ENCODE peak calls at places on chromosomes 4 and X, in ten cellular contexts. M, T, N, O, I, D, H, L, X and Q are unnamed samples.

GRCh38 chr4:92270908-92271307 is 32.9 kb upstream of the GRID2 start:
- DNase-seq in M (no peak), T (peak; percentile 74), N (no peak), O (no peak), I (no peak), D (peak; percentile 8), H (no peak), L (peak; percentile 11), X (peak; percentile 10), Q (no peak)

GRCh38 chr4:54585321-54586000 is 72.3 kb upstream of the KIT start:
- DNase-seq in M (no peak), T (no peak), N (no peak), O (no peak), I (peak; percentile 34), D (peak; percentile 43), H (no peak), L (no peak), X (no peak), Q (no peak)

GRCh38 chr4:55359397-55359916 is 13.4 kb downstream of the SRD5A3 start:
- DNase-seq in M (no peak), T (no peak), N (no peak), O (no peak), I (peak; percentile 38), D (no peak), H (no peak), L (no peak), X (no peak), Q (no peak)

GRCh38 chrX:132786217-132786616 is 172.2 kb downstream of the HS6ST2 start:
- DNase-seq in M (no peak), T (no peak), N (no peak), O (no peak), I (peak; percentile 21), D (peak; percentile 13), H (no peak), L (no peak), X (no peak), Q (no peak)

GRCh38 chr4:40515398-40516293 is 114.0 kb downstream of the RBM47 start:
- DNase-seq in M (peak; percentile 40), T (peak; percentile 54), N (peak; percentile 86), O (no peak), I (no peak), D (peak; percentile 29), H (peak; percentile 31), L (no peak), X (no peak), Q (no peak)

GRCh38 chr4:140335076-140335475 is 38.4 kb upstream of the SCOC start:
- DNase-seq in M (no peak), T (no peak), N (no peak), O (no peak), I (peak; percentile 10), D (no peak), H (no peak), L (no peak), X (no peak), Q (no peak)

GRCh38 chrX:14356401-14356800 is 172.9 kb upstream of the GLRA2 start:
- DNase-seq in M (no peak), T (no peak), N (no peak), O (no peak), I (no peak), D (peak; percentile 59), H (no peak), L (no peak), X (no peak), Q (no peak)

GRCh38 chr4:185520119-185520518 is 15.2 kb downstream of the PDLIM3 start:
- DNase-seq in M (no peak), T (no peak), N (no peak), O (no peak), I (peak; percentile 85), D (peak; percentile 82), H (no peak), L (no peak), X (no peak), Q (no peak)

GRCh38 chr4:150176559-150176958 is 98.3 kb downstream of the DCLK2 start:
- DNase-seq in M (no peak), T (no peak), N (no peak), O (no peak), I (peak; percentile 85), D (no peak), H (no peak), L (no peak), X (no peak), Q (no peak)

GRCh38 chr4:36152712-36153111 is 91.6 kb downstream of the ARAP2 start:
- DNase-seq in M (no peak), T (no peak), N (no peak), O (no peak), I (no peak), D (no peak), H (no peak), L (no peak), X (no peak), Q (no peak)

GRCh38 chr4:23789765-23790164 is 100.1 kb downstream of the PPARGC1A start:
- DNase-seq in M (peak; percentile 57), T (no peak), N (no peak), O (peak; percentile 32), I (peak; percentile 81), D (peak; percentile 54), H (no peak), L (no peak), X (no peak), Q (peak; percentile 88)

GRCh38 chrX:140180585-140180984 is 215.3 kb upstream of the CXorf66 start:
- DNase-seq in M (peak; percentile 2), T (no peak), N (no peak), O (no peak), I (peak; percentile 95), D (peak; percentile 68), H (no peak), L (no peak), X (no peak), Q (no peak)

DNA sequence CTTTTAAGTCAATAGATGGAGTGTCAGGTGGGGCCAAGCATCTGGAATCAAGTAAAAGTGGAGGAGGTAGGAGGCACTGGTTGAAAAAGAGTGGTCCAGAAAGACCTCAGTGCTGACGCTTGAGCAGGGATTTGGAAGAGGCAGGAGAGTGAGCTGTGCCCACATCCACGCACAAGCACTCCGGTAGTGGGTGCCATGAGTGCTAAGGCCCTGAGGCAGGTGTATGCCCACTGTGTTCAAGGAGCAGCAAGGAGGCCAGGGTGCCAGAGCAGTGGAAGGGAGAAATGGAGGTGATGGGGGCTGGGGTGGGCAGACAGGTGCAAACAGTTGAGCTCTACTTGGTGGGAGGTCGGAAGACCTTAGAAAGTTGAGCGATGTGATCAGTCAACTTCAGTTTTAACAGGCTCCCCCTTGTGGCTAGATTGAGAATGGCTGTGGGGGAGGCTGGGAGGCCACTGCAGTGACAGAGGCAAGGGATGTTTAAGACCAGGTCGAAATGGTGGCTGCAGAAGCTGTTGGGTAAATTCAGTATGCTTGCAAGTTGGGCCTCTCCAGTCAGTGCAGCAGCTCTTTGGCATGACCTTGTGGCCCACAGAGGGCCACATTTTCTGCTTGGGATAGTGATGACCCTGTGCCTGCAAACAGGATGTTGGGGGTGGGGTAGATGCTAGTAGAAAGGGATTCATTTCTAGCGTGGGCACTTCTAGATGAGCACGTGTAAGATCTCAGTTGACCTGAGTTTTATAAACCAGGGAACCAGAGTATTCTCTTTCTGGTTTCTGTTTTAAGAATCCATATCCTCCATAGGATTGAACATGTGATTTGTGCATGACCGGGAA is 12.7 kb downstream of the TKTL1 start:
- DNase-seq in M (peak; percentile 79), T (peak; percentile 74), N (peak; percentile 73), O (peak; percentile 35), I (no peak), D (peak; percentile 52), H (peak; percentile 39), L (peak; percentile 72), X (peak; percentile 24), Q (no peak)
- TF ChIP-seq CTCF in M (peak; percentile 48), T (peak; percentile 64), N (peak; percentile 62), O (no peak), I (peak; percentile 50), D (peak; percentile 75), H (peak; percentile 60), L (peak; percentile 58), X (peak; percentile 52), Q (peak; percentile 60)

GRCh38 chrX:21479695-21480280 is 105.6 kb downstream of the CNKSR2 start:
- DNase-seq in M (peak; percentile 11), T (peak; percentile 62), N (no peak), O (no peak), I (peak; percentile 10), D (peak; percentile 76), H (peak; percentile 6), L (peak; percentile 5), X (no peak), Q (no peak)
- TF ChIP-seq CTCF in M (peak; percentile 48), T (peak; percentile 56), N (no peak), O (peak; percentile 39), I (peak; percentile 60), D (peak; percentile 72), H (peak; percentile 66), L (no peak), X (no peak), Q (peak; percentile 73)

DNA sequence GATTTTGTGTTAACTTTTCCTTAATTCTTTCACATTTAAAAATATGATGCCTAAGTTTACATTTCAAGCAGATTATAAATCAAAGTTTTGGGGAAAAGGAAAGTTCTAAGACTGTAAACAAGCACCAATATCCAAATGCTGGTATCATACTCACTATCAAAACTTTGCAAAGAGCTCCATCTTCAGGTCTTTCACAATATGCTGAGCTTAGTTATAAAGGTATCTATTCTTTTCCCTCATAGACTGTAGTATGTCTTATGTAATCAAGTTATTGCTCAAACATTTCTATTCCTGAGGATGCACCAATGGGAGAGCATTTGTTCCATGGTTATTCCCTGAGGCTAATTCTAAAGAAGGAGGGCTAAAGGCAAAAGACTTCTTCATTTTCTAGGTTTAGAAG is 207.9 kb upstream of the FAM241A start:
- DNase-seq in M (no peak), T (peak; percentile 47), N (no peak), O (no peak), I (no peak), D (peak; percentile 57), H (peak; percentile 6), L (no peak), X (peak; percentile 48), Q (no peak)
- TF ChIP-seq CTCF in M (no peak), T (peak; percentile 64), N (peak; percentile 8), O (no peak), I (peak; percentile 39), D (peak; percentile 41), H (peak; percentile 50), L (no peak), X (peak; percentile 72), Q (peak; percentile 29)

GRCh38 chr4:172650758-172651495 is 517.7 kb upstream of the GALNT7 start:
- DNase-seq in M (no peak), T (no peak), N (no peak), O (no peak), I (no peak), D (peak; percentile 13), H (no peak), L (no peak), X (no peak), Q (no peak)

GRCh38 chr4:172649143-172649542 is 519.5 kb upstream of the GALNT7 start:
- DNase-seq in M (no peak), T (no peak), N (no peak), O (no peak), I (no peak), D (no peak), H (no peak), L (no peak), X (no peak), Q (no peak)

GRCh38 chr4:172654482-172654881 is 514.1 kb upstream of the GALNT7 start:
- DNase-seq in M (no peak), T (no peak), N (no peak), O (no peak), I (no peak), D (no peak), H (no peak), L (no peak), X (no peak), Q (no peak)

GRCh38 chr4:172656055-172656454 is 512.6 kb upstream of the GALNT7 start:
- DNase-seq in M (no peak), T (no peak), N (no peak), O (no peak), I (no peak), D (no peak), H (no peak), L (no peak), X (no peak), Q (no peak)

GRCh38 chr4:172652369-172652768 is 516.2 kb upstream of the GALNT7 start:
- DNase-seq in M (no peak), T (peak; percentile 21), N (no peak), O (no peak), I (no peak), D (no peak), H (no peak), L (no peak), X (no peak), Q (no peak)
- TF ChIP-seq CTCF in M (no peak), T (no peak), N (no peak), O (no peak), I (no peak), D (no peak), H (no peak), L (no peak), X (no peak), Q (no peak)